ENCODE peak calls at places on chromosomes 2 and 18, in five cellular contexts. One of them, this sample, is unnamed.

GRCh38 chr2:24489465-24489864 is 1.6 kb upstream of the NCOA1 start:
- DNase-seq in NCI-H2081: no peak
- DNase-seq in glutamatergic neuron: no peak
- DNase-seq in SK-N-DZ: no peak
- DNase-seq in breast epithelium: no peak
- DNase-seq in this sample: no peak

GRCh38 chr18:10482363-10482984 is 28.0 kb downstream of the APCDD1 start:
- DNase-seq in NCI-H2081: no peak
- DNase-seq in glutamatergic neuron: no peak
- DNase-seq in SK-N-DZ: no peak
- DNase-seq in breast epithelium: no peak
- DNase-seq in this sample: no peak

GRCh38 chr2:127706215-127706990 is 5.1 kb downstream of the SFT2D3 start:
- DNase-seq in NCI-H2081: no peak
- DNase-seq in glutamatergic neuron: no peak
- DNase-seq in SK-N-DZ: no peak
- DNase-seq in breast epithelium: no peak
- DNase-seq in this sample: no peak

GRCh38 chr18:79100944-79101343 is 31.8 kb downstream of the ATP9B start:
- DNase-seq in NCI-H2081: no peak
- DNase-seq in glutamatergic neuron: no peak
- DNase-seq in SK-N-DZ: no peak
- DNase-seq in breast epithelium: no peak
- DNase-seq in this sample: no peak

GRCh38 chr2:81495556-81495955 is 1191.0 kb upstream of the LRRTM1 start:
- DNase-seq in NCI-H2081: no peak
- DNase-seq in glutamatergic neuron: no peak
- DNase-seq in SK-N-DZ: no peak
- DNase-seq in breast epithelium: no peak
- DNase-seq in this sample: no peak

GRCh38 chr2:215920244-215921100 is 92.9 kb downstream of the MREG start:
- DNase-seq in NCI-H2081: peak; percentile 35
- DNase-seq in glutamatergic neuron: peak; percentile 72
- DNase-seq in SK-N-DZ: no peak
- DNase-seq in breast epithelium: peak; percentile 51
- DNase-seq in this sample: peak; percentile 59

GRCh38 chr2:29220506-29221270 is 105.5 kb downstream of the CLIP4 start:
- DNase-seq in NCI-H2081: no peak
- DNase-seq in glutamatergic neuron: no peak
- DNase-seq in SK-N-DZ: no peak
- DNase-seq in breast epithelium: no peak
- DNase-seq in this sample: no peak

GRCh38 chr2:141736466-141736865 is 394.4 kb downstream of the LRP1B start:
- DNase-seq in NCI-H2081: no peak
- DNase-seq in glutamatergic neuron: no peak
- DNase-seq in SK-N-DZ: no peak
- DNase-seq in breast epithelium: no peak
- DNase-seq in this sample: no peak

GRCh38 chr2:44934962-44935853 is 6.3 kb upstream of the SIX3 start:
- DNase-seq in NCI-H2081: no peak
- DNase-seq in glutamatergic neuron: peak; percentile 52
- DNase-seq in SK-N-DZ: no peak
- DNase-seq in breast epithelium: no peak
- DNase-seq in this sample: peak; percentile 81

GRCh38 chr18:47323158-47323557 is 71.7 kb upstream of the SKOR2 start:
- DNase-seq in NCI-H2081: no peak
- DNase-seq in glutamatergic neuron: no peak
- DNase-seq in SK-N-DZ: no peak
- DNase-seq in breast epithelium: no peak
- DNase-seq in this sample: no peak

GRCh38 chr18:8798996-8799395 is 93.6 kb downstream of the MTCL1 start:
- DNase-seq in NCI-H2081: no peak
- DNase-seq in glutamatergic neuron: peak; percentile 36
- DNase-seq in SK-N-DZ: no peak
- DNase-seq in breast epithelium: no peak
- DNase-seq in this sample: no peak

GRCh38 chr2:240288087-240288521 is 147.4 kb upstream of the GPC1 start:
- DNase-seq in NCI-H2081: no peak
- DNase-seq in glutamatergic neuron: no peak
- DNase-seq in SK-N-DZ: no peak
- DNase-seq in breast epithelium: no peak
- DNase-seq in this sample: no peak

GRCh38 chr2:41869542-41870256 is 178.1 kb upstream of the PKDCC start:
- DNase-seq in NCI-H2081: peak; percentile 38
- DNase-seq in glutamatergic neuron: peak; percentile 94
- DNase-seq in SK-N-DZ: peak; percentile 77
- DNase-seq in breast epithelium: peak; percentile 41
- DNase-seq in this sample: peak; percentile 82

GRCh38 chr18:24463233-24463775 is 2.9 kb downstream of the HRH4 start:
- DNase-seq in NCI-H2081: no peak
- DNase-seq in glutamatergic neuron: no peak
- DNase-seq in SK-N-DZ: no peak
- DNase-seq in breast epithelium: no peak
- DNase-seq in this sample: no peak

GRCh38 chr2:164812378-164812777 is 29.2 kb downstream of the COBLL1 start:
- DNase-seq in NCI-H2081: no peak
- DNase-seq in glutamatergic neuron: no peak
- DNase-seq in SK-N-DZ: no peak
- DNase-seq in breast epithelium: no peak
- DNase-seq in this sample: no peak

GRCh38 chr2:23550553-23550952 is 165.6 kb downstream of the KLHL29 start:
- DNase-seq in NCI-H2081: no peak
- DNase-seq in glutamatergic neuron: no peak
- DNase-seq in SK-N-DZ: no peak
- DNase-seq in breast epithelium: no peak
- DNase-seq in this sample: no peak

GRCh38 chr2:241686322-241686648 is 330 bp downstream of the DTYMK start:
- DNase-seq in NCI-H2081: no peak
- DNase-seq in glutamatergic neuron: no peak
- DNase-seq in SK-N-DZ: no peak
- DNase-seq in breast epithelium: no peak
- DNase-seq in this sample: no peak

GRCh38 chr2:223269386-223269785 is 217.4 kb downstream of the KCNE4 start:
- DNase-seq in NCI-H2081: no peak
- DNase-seq in glutamatergic neuron: no peak
- DNase-seq in SK-N-DZ: no peak
- DNase-seq in breast epithelium: no peak
- DNase-seq in this sample: no peak

GRCh38 chr2:172113617-172114016 is 10.9 kb upstream of the DLX2 start:
- DNase-seq in NCI-H2081: peak; percentile 9
- DNase-seq in glutamatergic neuron: no peak
- DNase-seq in SK-N-DZ: peak; percentile 45
- DNase-seq in breast epithelium: no peak
- DNase-seq in this sample: no peak

GRCh38 chr2:227804970-227805369 is 8.7 kb upstream of the CCL20 start:
- DNase-seq in NCI-H2081: no peak
- DNase-seq in glutamatergic neuron: no peak
- DNase-seq in SK-N-DZ: no peak
- DNase-seq in breast epithelium: no peak
- DNase-seq in this sample: no peak

GRCh38 chr2:214489181-214489580 is 78.3 kb downstream of the VWC2L start:
- DNase-seq in NCI-H2081: no peak
- DNase-seq in glutamatergic neuron: no peak
- DNase-seq in SK-N-DZ: peak; percentile 30
- DNase-seq in breast epithelium: no peak
- DNase-seq in this sample: no peak

GRCh38 chr2:138572318-138572717 is 70.7 kb downstream of the SPOPL start:
- DNase-seq in NCI-H2081: no peak
- DNase-seq in glutamatergic neuron: no peak
- DNase-seq in SK-N-DZ: no peak
- DNase-seq in breast epithelium: no peak
- DNase-seq in this sample: no peak

GRCh38 chr18:54947115-54947514 is 12.1 kb downstream of the CCDC68 start:
- DNase-seq in NCI-H2081: no peak
- DNase-seq in glutamatergic neuron: no peak
- DNase-seq in SK-N-DZ: no peak
- DNase-seq in breast epithelium: no peak
- DNase-seq in this sample: no peak

This sample was measured in WERI-Rb-1.